ENCODE peak calls at places on chromosomes 3 and 15, in six cellular contexts. W, B, Y, G, K and P are unnamed samples.
A peak's percentile ranks its signal among the peaks of the same experiment; 100 is the strongest.

GRCh38 chr3:150180349-150180748 is 209.7 kb upstream of the PFN2 start:
- DNase-seq in B (no peak), G (peak; percentile 61), Y (no peak), W (no peak), K (no peak), P (no peak)

GRCh38 chr15:48748535-48748934 is 62.3 kb downstream of the CEP152 start:
- DNase-seq in B (no peak), G (no peak), Y (no peak), W (no peak), K (no peak), P (no peak)

GRCh38 chr3:53252105-53252946 is 3.5 kb downstream of the TKT start:
- DNase-seq in K (no peak), Y (no peak), W (no peak), G (no peak), B (peak; percentile 22), P (peak; percentile 21)

GRCh38 chr3:65288781-65289180 is 601.0 kb upstream of the ADAMTS9 start:
- DNase-seq in G (no peak), B (no peak), W (no peak), Y (no peak), K (no peak), P (no peak)

GRCh38 chr15:73127302-73127936 is 75.2 kb downstream of the NEO1 start:
- DNase-seq in K (no peak), W (peak; percentile 18), Y (peak; percentile 7), G (peak; percentile 33), B (peak; percentile 51), P (peak; percentile 23)

GRCh38 chr3:21533047-21533446 is 218.0 kb downstream of the ZNF385D start:
- DNase-seq in K (no peak), G (no peak), Y (no peak), W (no peak), B (no peak), P (no peak)

GRCh38 chr15:58224068-58224467 is 85.9 kb downstream of the AQP9 start:
- DNase-seq in B (no peak), Y (no peak), W (no peak), G (no peak), K (no peak), P (no peak)

GRCh38 chr15:57785959-57786358 is 79.4 kb downstream of the POLR2M start:
- DNase-seq in Y (no peak), G (no peak), K (no peak), B (no peak), W (no peak), P (no peak)

GRCh38 chr3:197953325-197953724 is 3.3 kb downstream of the RPL35A start:
- DNase-seq in G (no peak), B (peak; percentile 25), Y (no peak), W (no peak), K (no peak), P (no peak)

GRCh38 chr15:88647362-88648105 is 8.7 kb downstream of the ISG20 start:
- DNase-seq in B (no peak), Y (no peak), K (no peak), G (no peak), W (no peak), P (peak; percentile 69)

GRCh38 chr3:113291572-113291971 is 80.2 kb downstream of the BOC start:
- DNase-seq in B (no peak), W (no peak), Y (no peak), G (no peak), K (no peak), P (no peak)

GRCh38 chr15:57138260-57138895 is 219.9 kb downstream of the TCF12 start:
- DNase-seq in G (peak; percentile 34), K (peak; percentile 41), B (peak; percentile 65), W (peak; percentile 33), Y (no peak), P (peak; percentile 61)

GRCh38 chr15:47846911-47847310 is 129.6 kb downstream of the SEMA6D start:
- DNase-seq in Y (no peak), B (no peak), W (no peak), G (no peak), K (no peak), P (no peak)

GRCh38 chr3:195119461-195120198 is 151.3 kb downstream of the XXYLT1 start:
- DNase-seq in W (no peak), Y (no peak), G (peak; percentile 74), K (peak; percentile 75), B (no peak), P (no peak)

GRCh38 chr15:70308011-70308761 is 210.5 kb upstream of the TLE3 start:
- DNase-seq in G (no peak), B (peak; percentile 10), W (peak; percentile 3), Y (peak; percentile 47), K (no peak), P (no peak)

GRCh38 chr15:89492934-89493631 is 3.3 kb downstream of the RHCG start:
- DNase-seq in W (no peak), K (no peak), G (no peak), B (no peak), Y (no peak), P (no peak)

GRCh38 chr3:176937546-176937945 is 259.7 kb downstream of the TBL1XR1 start:
- DNase-seq in K (no peak), G (no peak), W (no peak), B (no peak), Y (no peak), P (no peak)

GRCh38 chr15:70125605-70126004 is 27.9 kb upstream of the TLE3 start:
- DNase-seq in Y (no peak), B (no peak), G (no peak), W (no peak), K (no peak), P (no peak)

GRCh38 chr3:182969277-182969676 is 11.1 kb downstream of the DCUN1D1 start:
- DNase-seq in Y (no peak), K (no peak), B (no peak), W (no peak), G (no peak), P (no peak)

GRCh38 chr15:77733579-77734300 is 101.0 kb upstream of the LINGO1 start:
- DNase-seq in K (no peak), B (peak; percentile 65), W (no peak), G (no peak), Y (no peak), P (no peak)

GRCh38 chr15:51492528-51492927 is 130.0 kb downstream of the DMXL2 start:
- DNase-seq in W (no peak), G (peak; percentile 10), Y (no peak), K (no peak), B (no peak), P (no peak)

GRCh38 chr3:78940128-78940527 is 827.7 kb downstream of the ROBO1 start:
- DNase-seq in Y (no peak), G (no peak), B (no peak), K (no peak), W (no peak), P (no peak)

GRCh38 chr15:101424984-101425383 is 64.5 kb downstream of the PCSK6 start:
- DNase-seq in K (no peak), W (no peak), G (no peak), Y (no peak), B (no peak), P (no peak)

GRCh38 chr3:101954361-101954760 is 105.0 kb downstream of the NFKBIZ start:
- DNase-seq in W (no peak), Y (no peak), B (no peak), G (no peak), K (no peak), P (no peak)

GRCh38 chr3:101950510-101950909 is 101.2 kb downstream of the NFKBIZ start:
- DNase-seq in B (no peak), W (no peak), Y (peak; percentile 87), K (no peak), G (no peak), P (no peak)

GRCh38 chr3:101946906-101947305 is 97.6 kb downstream of the NFKBIZ start:
- DNase-seq in K (no peak), W (no peak), Y (no peak), G (no peak), B (no peak), P (no peak)

GRCh38 chr3:101954946-101955345 is 105.6 kb downstream of the NFKBIZ start:
- DNase-seq in G (no peak), B (no peak), Y (no peak), K (no peak), W (no peak), P (no peak)

GRCh38 chr3:101950985-101951733 is 101.8 kb downstream of the NFKBIZ start:
- DNase-seq in B (no peak), W (no peak), Y (no peak), G (no peak), K (no peak), P (peak; percentile 89)
- TF ChIP-seq JUND in B (no peak), W (no peak), Y (no peak), G (no peak), K (no peak), P (no peak)

GRCh38 chr15:38560456-38560926 is 4.1 kb downstream of the RASGRP1 start:
- DNase-seq in W (no peak), B (no peak), G (no peak), Y (no peak), K (no peak), P (no peak)

GRCh38 chr15:38562278-38562677 is 2.3 kb downstream of the RASGRP1 start:
- DNase-seq in Y (no peak), W (no peak), K (no peak), G (no peak), B (no peak), P (no peak)

GRCh38 chr15:38563723-38564519 is 693 bp downstream of the RASGRP1 start:
- DNase-seq in Y (no peak), K (no peak), W (peak; percentile 8), G (no peak), B (peak; percentile 76), P (peak; percentile 69)

GRCh38 chr15:38565287-38565670 is 665 bp upstream of the RASGRP1 start:
- DNase-seq in Y (no peak), W (no peak), B (no peak), G (no peak), K (no peak), P (no peak)

GRCh38 chr15:38564557-38565286 is at the start of gene RASGRP1:
- DNase-seq in W (no peak), B (peak; percentile 78), K (no peak), G (peak; percentile 12), Y (no peak), P (peak; percentile 76)
- TF ChIP-seq JUND in W (no peak), B (no peak), K (no peak), G (no peak), Y (no peak), P (no peak)

GRCh38 chr15:61441901-61442300 is 212.8 kb upstream of the RORA start:
- DNase-seq in Y (no peak), K (no peak), G (no peak), B (no peak), W (no peak), P (no peak)
- TF ChIP-seq JUND in Y (no peak), K (no peak), G (no peak), B (no peak), W (no peak), P (no peak)

DNA sequence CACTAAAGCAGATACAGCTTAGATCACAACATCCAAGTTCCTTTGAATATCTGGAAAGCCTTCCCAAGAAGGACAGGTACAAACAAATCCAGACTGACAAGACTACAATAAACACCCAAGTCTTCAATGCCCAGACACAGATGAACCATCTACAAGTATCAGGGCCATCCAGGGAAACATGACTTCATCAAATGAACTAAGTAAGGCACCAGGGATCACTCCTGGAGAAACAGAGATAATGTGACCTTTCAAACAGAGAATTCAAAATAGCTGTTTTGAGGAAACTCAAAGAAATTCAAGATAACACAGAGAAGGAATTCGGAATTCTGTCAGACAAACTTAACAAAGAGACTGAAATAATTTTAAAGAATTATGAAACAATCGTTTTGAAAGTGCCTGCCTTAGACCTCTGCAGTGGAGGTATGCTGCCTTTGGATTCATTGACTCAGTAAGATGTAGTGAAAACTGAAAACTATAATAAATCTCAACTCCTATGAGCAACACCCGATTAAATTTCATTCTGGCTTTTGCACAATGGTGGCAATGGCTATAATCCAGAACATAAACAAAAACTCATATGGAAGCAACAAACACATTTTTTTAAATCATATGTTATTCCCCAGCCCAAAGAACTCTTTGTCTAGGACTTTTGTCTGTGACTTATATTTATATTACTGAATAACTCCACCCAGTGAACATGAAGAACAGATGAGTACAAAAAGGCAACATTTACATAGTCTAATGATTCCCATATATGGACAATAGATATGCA is 12.6 kb upstream of the COL8A1 start:
- DNase-seq in Y (no peak), B (no peak), W (no peak), G (no peak), K (no peak), P (no peak)
- TF ChIP-seq JUND in Y (no peak), B (no peak), W (no peak), G (no peak), K (no peak), P (no peak)